ENCODE peak calls at places on chromosomes 3 and 15, in ten cellular contexts. B is AG09319; M is left colon; H is NCI-H1105; O is NK-92 treated with Interleukin-12 subunit alpha and Interleukin-12 subunit beta, amount 100 ng/mL, for 24 hours; R is H4; C is transverse colon; N is amniotic stem cell; U is endothelial cell; I is NCI-H748 treated with DMSO at 0.1 percent for 48 hours. K is an unnamed sample.

GRCh38 chr15:101162701-101163483 is 89.0 kb downstream of the CHSY1 start:
- DNase-seq in C (no peak), H (no peak), M (no peak), U (no peak), N (no peak), R (no peak), I (no peak), B (no peak), O (no peak), K (no peak)

GRCh38 chr15:100111103-100112060 is 230.4 kb downstream of the ADAMTS17 start:
- DNase-seq in U (no peak), B (peak), C (peak), O (peak), M (no peak), N (no peak), R (peak), H (no peak), I (no peak), K (peak)

GRCh38 chr3:72446406-72447058 is 401.7 kb downstream of the SHQ1 start:
- DNase-seq in O (no peak), M (no peak), B (no peak), N (no peak), C (no peak), I (no peak), U (no peak), R (peak), H (no peak), K (peak)

GRCh38 chr3:185341616-185342457 is 21.1 kb upstream of the MAP3K13 start:
- DNase-seq in I (no peak), C (no peak), H (no peak), R (no peak), O (no peak), B (no peak), M (no peak), U (no peak), N (no peak), K (no peak)

GRCh38 chr3:195441971-195442572 is 748 bp downstream of the ACAP2 start:
- DNase-seq in H (peak), C (peak), O (peak), R (peak), U (peak), B (no peak), N (peak), M (peak), I (no peak), K (peak)

GRCh38 chr15:101152914-101153313 is 98.9 kb downstream of the CHSY1 start:
- DNase-seq in M (no peak), B (no peak), U (peak), C (no peak), R (no peak), N (no peak), I (no peak), H (no peak), O (no peak), K (no peak)

GRCh38 chr3:52433328-52434060 is 11.4 kb downstream of the SEMA3G start:
- DNase-seq in B (no peak), H (no peak), C (no peak), I (no peak), M (no peak), N (no peak), R (no peak), U (no peak), O (no peak), K (no peak)

GRCh38 chr15:68626739-68627138 is 47.9 kb downstream of the CORO2B start:
- DNase-seq in N (no peak), U (no peak), H (no peak), C (no peak), O (peak), B (no peak), M (no peak), I (no peak), R (no peak), K (peak)

GRCh38 chr3:187085021-187085666 is 54.2 kb downstream of the RPL39L start:
- DNase-seq in I (no peak), M (no peak), N (no peak), B (no peak), U (no peak), O (no peak), R (no peak), H (no peak), C (no peak), K (no peak)

GRCh38 chr15:67164811-67165652 is 89.4 kb downstream of the AAGAB start:
- DNase-seq in C (no peak), I (no peak), B (no peak), H (no peak), M (no peak), U (peak), R (no peak), N (no peak), O (no peak), K (no peak)

GRCh38 chr3:143535994-143536784 is 312.1 kb downstream of the SLC9A9 start:
- DNase-seq in B (no peak), N (no peak), R (no peak), M (no peak), I (no peak), C (no peak), O (no peak), U (no peak), H (no peak), K (no peak)

GRCh38 chr15:98567951-98568350 is 80.4 kb upstream of the IGF1R start:
- DNase-seq in B (no peak), M (no peak), R (peak), N (no peak), H (no peak), C (no peak), U (no peak), I (no peak), O (no peak), K (peak)

GRCh38 chr3:184592411-184593200 is 31.0 kb downstream of the EPHB3 start:
- DNase-seq in I (no peak), H (no peak), U (no peak), R (no peak), O (no peak), C (no peak), N (no peak), B (peak), M (no peak), K (no peak)

GRCh38 chr15:96047255-96047931 is 283.1 kb upstream of the NR2F2 start:
- DNase-seq in M (no peak), O (no peak), C (no peak), I (no peak), H (no peak), N (peak), U (no peak), B (peak), R (no peak), K (peak)

GRCh38 chr3:117618462-117618861 is 908.9 kb downstream of the TUSC7 start:
- DNase-seq in B (no peak), N (no peak), H (no peak), U (no peak), M (no peak), C (no peak), I (no peak), O (no peak), R (no peak), K (no peak)

GRCh38 chr3:120726784-120727183 is 15.5 kb downstream of the RABL3 start:
- DNase-seq in H (no peak), M (no peak), I (no peak), C (no peak), B (no peak), N (no peak), U (no peak), R (no peak), O (no peak), K (no peak)

GRCh38 chr15:31758126-31758525 is 272.2 kb upstream of the CHRNA7 start:
- DNase-seq in B (no peak), N (no peak), M (peak), U (peak), R (peak), I (peak), C (peak), O (no peak), H (no peak), K (peak)

GRCh38 chr15:33278816-33279612 is 31.8 kb upstream of the RYR3 start:
- DNase-seq in O (no peak), B (peak), H (no peak), M (no peak), U (no peak), C (no peak), N (peak), R (peak), I (no peak), K (peak)

GRCh38 chr15:89888214-89888804 is 5.5 kb downstream of the AP3S2 start:
- DNase-seq in U (no peak), I (no peak), C (peak), R (peak), H (no peak), B (no peak), N (peak), O (no peak), M (no peak), K (peak)

GRCh38 chr3:173745952-173746682 is 348.6 kb downstream of the NLGN1 start:
- DNase-seq in U (no peak), I (no peak), B (no peak), N (peak), M (no peak), H (no peak), R (no peak), C (no peak), O (no peak), K (peak)

GRCh38 chr3:179608931-179609720 is 4.5 kb downstream of the NDUFB5 start:
- DNase-seq in M (no peak), R (no peak), B (no peak), I (no peak), C (no peak), U (no peak), O (no peak), H (no peak), N (no peak), K (no peak)

K was measured in HT1080.